ENCODE peak calls at places on chromosomes 11 and 22, in four cellular contexts. B is stomach, O is transverse colon, D is suprapubic skin. W is an unnamed sample.

GRCh38 chr11:125871391-125872137 is 15.9 kb upstream of the HYLS1 start:
- DNase-seq in B (peak; percentile 37), O (no peak), D (no peak), W (no peak)

GRCh38 chr11:100354736-100355135 is 332.4 kb upstream of the ARHGAP42 start:
- DNase-seq in B (no peak), O (no peak), D (no peak), W (no peak)

GRCh38 chr22:28440517-28441366 is 238.9 kb downstream of the TTC28 start:
- DNase-seq in B (no peak), O (no peak), D (no peak), W (no peak)

GRCh38 chr22:48414662-48415061 is 1413.0 kb downstream of the BRD1 start:
- DNase-seq in B (no peak), O (no peak), D (peak; percentile 55), W (no peak)

GRCh38 chr22:39723463-39723862 is 152.9 kb downstream of the CACNA1I start:
- DNase-seq in B (peak; percentile 11), O (no peak), D (peak; percentile 63), W (no peak)

GRCh38 chr11:21037836-21038235 is 368.4 kb downstream of the NELL1 start:
- DNase-seq in B (no peak), O (no peak), D (no peak), W (no peak)

GRCh38 chr11:2751523-2752203 is 51.9 kb upstream of the KCNQ1OT1 start:
- DNase-seq in B (no peak), O (peak; percentile 2), D (no peak), W (peak; percentile 53)

GRCh38 chr11:86559311-86559945 is 113.0 kb downstream of the ME3 start:
- DNase-seq in B (no peak), O (no peak), D (no peak), W (peak; percentile 69)

GRCh38 chr11:420911-421321 is 6.1 kb upstream of the SIGIRR start:
- DNase-seq in B (no peak), O (no peak), D (no peak), W (no peak)

GRCh38 chr11:118398797-118399564 is 2.4 kb upstream of the ATP5MG start:
- DNase-seq in B (no peak), O (no peak), D (no peak), W (no peak)

GRCh38 chr11:120068114-120068573 is 69.8 kb downstream of the TRIM29 start:
- DNase-seq in B (no peak), O (no peak), D (peak; percentile 62), W (no peak)

GRCh38 chr22:30574095-30574981 is at the start of gene GAL3ST1:
- DNase-seq in B (peak; percentile 66), O (peak; percentile 66), D (no peak), W (no peak)

GRCh38 chr11:39078465-39078864 is 2381.0 kb downstream of the LRRC4C start:
- DNase-seq in B (no peak), O (no peak), D (no peak), W (no peak)

GRCh38 chr22:31567196-31567595 is 70.9 kb downstream of the SFI1 start:
- DNase-seq in B (no peak), O (no peak), D (no peak), W (no peak)

GRCh38 chr22:38098410-38099249 is 11.9 kb downstream of the BAIAP2L2 start:
- DNase-seq in B (no peak), O (no peak), D (no peak), W (no peak)

GRCh38 chr22:21839765-21840140 is 27.7 kb downstream of the MAPK1 start:
- DNase-seq in B (no peak), O (no peak), D (no peak), W (no peak)

GRCh38 chr22:21835378-21835777 is 32.1 kb downstream of the MAPK1 start:
- DNase-seq in B (no peak), O (no peak), D (no peak), W (no peak)

GRCh38 chr22:21832291-21833290 is 34.9 kb downstream of the MAPK1 start:
- DNase-seq in B (no peak), O (no peak), D (no peak), W (no peak)

GRCh38 chr22:21837184-21837979 is 30.1 kb downstream of the MAPK1 start:
- DNase-seq in B (no peak), O (no peak), D (no peak), W (no peak)

DNA sequence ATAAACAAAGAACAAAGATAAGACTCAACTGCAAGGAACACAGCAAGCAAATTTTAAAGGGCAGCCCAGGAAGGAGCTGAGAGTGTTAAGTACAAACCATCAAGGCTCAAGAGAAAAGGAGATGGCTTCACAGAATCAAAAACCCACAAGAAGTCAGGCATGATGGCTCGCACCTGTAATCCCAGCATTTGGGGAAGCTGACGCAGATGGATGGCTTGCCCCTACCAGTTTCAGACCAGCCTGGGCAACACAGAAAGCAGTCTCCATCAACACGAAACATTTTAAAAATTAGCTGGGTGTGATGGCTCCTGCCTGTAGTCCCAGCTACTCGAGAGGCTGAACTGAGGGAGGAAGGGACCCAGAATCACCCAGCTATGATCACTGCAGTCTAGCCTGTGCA is 32.6 kb downstream of the MAPK1 start:
- DNase-seq in B (no peak), O (no peak), D (no peak), W (no peak)
- TF ChIP-seq POLR2AphosphoS5 in B (no peak), O (no peak), D (no peak), W (no peak)

DNA sequence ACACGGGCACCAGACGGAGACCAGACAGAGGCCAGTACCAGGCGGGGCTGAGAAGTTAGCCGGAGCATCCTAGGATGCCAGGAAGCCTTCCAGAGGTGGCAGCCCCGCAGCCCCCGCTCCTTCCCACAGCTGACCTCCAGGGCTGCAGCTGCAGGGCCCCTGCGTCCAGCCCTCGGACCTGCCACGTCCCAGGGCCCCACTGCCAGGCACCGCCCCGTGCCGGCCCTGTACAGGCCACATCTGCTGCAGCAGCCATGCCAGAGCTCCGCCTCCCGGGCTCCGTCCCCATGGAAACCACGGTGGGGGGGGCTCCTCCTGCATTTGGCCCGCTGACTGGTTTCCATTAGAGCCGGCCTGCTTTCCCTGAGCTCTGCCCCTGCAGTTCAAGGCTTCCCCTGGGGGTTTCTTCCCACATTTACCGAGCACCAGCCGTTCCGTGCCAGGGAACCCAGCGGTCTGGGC is 62.5 kb upstream of the PPARA start:
- DNase-seq in B (peak; percentile 88), O (peak; percentile 80), D (peak; percentile 96), W (peak; percentile 98)
- TF ChIP-seq POLR2AphosphoS5 in B (peak; percentile 55), O (peak; percentile 55), D (no peak), W (peak; percentile 73)

DNA sequence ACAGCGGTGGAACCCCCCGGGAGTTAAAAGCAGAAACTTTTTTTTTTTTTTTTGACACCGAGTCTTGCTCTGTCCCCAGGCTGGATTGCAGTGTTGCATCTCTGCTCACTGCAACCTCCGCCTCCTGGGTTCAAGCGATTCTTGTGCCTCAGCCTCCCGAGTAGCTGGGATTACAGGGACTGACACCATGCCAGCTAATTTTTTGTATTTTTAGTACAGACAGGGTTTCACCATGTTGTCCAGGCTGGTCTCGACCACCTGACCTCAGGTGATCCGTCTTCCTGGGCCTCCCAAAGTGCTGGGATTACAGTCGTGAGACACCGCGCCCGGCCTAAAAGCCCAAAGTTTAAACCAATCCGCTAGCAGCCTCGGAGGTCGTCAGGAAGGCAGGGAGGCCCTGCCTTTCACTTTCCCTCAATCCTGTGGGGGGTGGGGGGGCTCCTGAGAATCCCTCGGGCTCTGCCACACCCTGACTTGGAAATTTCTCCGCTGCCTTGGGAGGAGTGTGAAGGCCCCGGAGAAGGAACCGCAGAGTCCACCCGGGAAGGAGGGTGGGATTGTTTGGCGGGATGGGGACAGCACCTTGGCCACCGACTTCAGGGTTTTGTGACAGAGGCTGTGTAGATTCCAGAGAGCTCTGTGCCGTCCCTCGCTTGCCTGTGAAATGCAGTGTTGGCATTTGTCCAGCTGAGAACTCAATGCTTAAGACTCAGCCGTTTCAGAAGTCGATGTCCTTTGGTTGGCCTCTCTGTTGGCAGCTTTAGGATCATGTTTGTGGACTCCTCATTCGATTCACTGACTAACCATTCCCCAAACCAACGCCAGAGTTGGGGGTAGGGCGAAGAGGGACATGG is 1.0 kb downstream of the ARHGAP8 start:
- DNase-seq in B (no peak), O (no peak), D (no peak), W (no peak)
- TF ChIP-seq POLR2AphosphoS5 in B (no peak), O (no peak), D (no peak), W (no peak)

GRCh38 chr11:60946601-60947265 is 5.2 kb downstream of the SLC15A3 start:
- DNase-seq in B (no peak), O (no peak), D (no peak), W (no peak)
- TF ChIP-seq POLR2AphosphoS5 in B (no peak), O (no peak), D (no peak), W (no peak)

W was measured in sigmoid colon.